ENCODE peak calls at places on chromosomes 13 and 19, in six cellular contexts. One of them, this sample, is unnamed. For H3K4me1, the result is how much of the 10 kb centered on the place peaks cover.

GRCh38 chr19:4589579-4590410 is 30.3 kb upstream of the SEMA6B start:
- DNase-seq in thyroid gland: no peak
- DNase-seq in H9: no peak
- DNase-seq in left lung: no peak
- DNase-seq in breast epithelium: no peak
- DNase-seq in ascending aorta: no peak
- DNase-seq in this sample: no peak

GRCh38 chr13:34310539-34310938 is 492.6 kb downstream of the RFC3 start:
- DNase-seq in breast epithelium: no peak
- DNase-seq in thyroid gland: no peak
- DNase-seq in H9: no peak
- DNase-seq in ascending aorta: no peak
- DNase-seq in left lung: no peak
- DNase-seq in this sample: no peak

GRCh38 chr13:35712907-35713685 is 236.6 kb upstream of the MAB21L1 start:
- DNase-seq in breast epithelium: no peak
- DNase-seq in H9: no peak
- DNase-seq in ascending aorta: no peak
- DNase-seq in left lung: no peak
- DNase-seq in thyroid gland: no peak
- DNase-seq in this sample: no peak

GRCh38 chr19:8334458-8335342 is 8.4 kb downstream of the KANK3 start:
- DNase-seq in thyroid gland: peak
- DNase-seq in left lung: peak
- DNase-seq in H9: peak
- DNase-seq in ascending aorta: no peak
- DNase-seq in breast epithelium: no peak
- DNase-seq in this sample: peak

GRCh38 chr13:20064128-20064527 is 96.7 kb downstream of the GJA3 start:
- DNase-seq in left lung: no peak
- DNase-seq in thyroid gland: no peak
- DNase-seq in ascending aorta: no peak
- DNase-seq in breast epithelium: no peak
- DNase-seq in H9: no peak
- DNase-seq in this sample: no peak

GRCh38 chr19:16366056-16366432 is 41.4 kb downstream of the KLF2 start:
- DNase-seq in H9: no peak
- DNase-seq in breast epithelium: no peak
- DNase-seq in ascending aorta: no peak
- DNase-seq in thyroid gland: no peak
- DNase-seq in left lung: peak
- DNase-seq in this sample: peak

GRCh38 chr13:80399340-80400163 is 58.6 kb upstream of the SPRY2 start:
- DNase-seq in H9: no peak
- DNase-seq in left lung: no peak
- DNase-seq in breast epithelium: no peak
- DNase-seq in thyroid gland: peak
- DNase-seq in ascending aorta: no peak
- DNase-seq in this sample: no peak

GRCh38 chr13:109152311-109152820 is 523.0 kb downstream of the MYO16 start:
- DNase-seq in breast epithelium: no peak
- DNase-seq in H9: no peak
- DNase-seq in left lung: no peak
- DNase-seq in ascending aorta: no peak
- DNase-seq in thyroid gland: no peak
- DNase-seq in this sample: no peak

GRCh38 chr19:3784607-3785463 is 1.3 kb downstream of the MATK start:
- DNase-seq in left lung: peak
- DNase-seq in ascending aorta: no peak
- DNase-seq in H9: peak
- DNase-seq in thyroid gland: no peak
- DNase-seq in breast epithelium: no peak
- DNase-seq in this sample: no peak

GRCh38 chr13:23630349-23631093 is 60.3 kb downstream of the TNFRSF19 start:
- DNase-seq in breast epithelium: no peak
- DNase-seq in thyroid gland: no peak
- DNase-seq in ascending aorta: no peak
- DNase-seq in H9: no peak
- DNase-seq in left lung: no peak
- DNase-seq in this sample: no peak

GRCh38 chr19:21321996-21322395 is 7.2 kb downstream of the ZNF708 start:
- DNase-seq in left lung: no peak
- DNase-seq in ascending aorta: no peak
- DNase-seq in breast epithelium: no peak
- DNase-seq in thyroid gland: no peak
- DNase-seq in H9: no peak
- DNase-seq in this sample: no peak

GRCh38 chr13:114151565-114152284 is 19.3 kb upstream of the RASA3 start:
- DNase-seq in breast epithelium: no peak
- DNase-seq in ascending aorta: no peak
- DNase-seq in H9: no peak
- DNase-seq in left lung: peak
- DNase-seq in thyroid gland: no peak
- DNase-seq in this sample: no peak

GRCh38 chr13:52921194-52921593 is 72.8 kb upstream of the PCDH8 start:
- DNase-seq in left lung: no peak
- DNase-seq in thyroid gland: no peak
- DNase-seq in H9: no peak
- DNase-seq in ascending aorta: no peak
- DNase-seq in breast epithelium: no peak
- DNase-seq in this sample: no peak

GRCh38 chr13:92938481-92939020 is 288.1 kb upstream of the GPC6 start:
- DNase-seq in ascending aorta: no peak
- DNase-seq in thyroid gland: no peak
- DNase-seq in H9: no peak
- DNase-seq in left lung: peak
- DNase-seq in breast epithelium: no peak
- DNase-seq in this sample: no peak

GRCh38 chr19:33311326-33311682 is 9.0 kb upstream of the CEBPA start:
- DNase-seq in thyroid gland: no peak
- DNase-seq in breast epithelium: no peak
- DNase-seq in H9: no peak
- DNase-seq in ascending aorta: no peak
- DNase-seq in left lung: peak
- DNase-seq in this sample: peak

GRCh38 chr13:47798906-47799305 is 202.2 kb downstream of the SUCLA2 start:
- DNase-seq in left lung: no peak
- DNase-seq in breast epithelium: no peak
- DNase-seq in thyroid gland: no peak
- DNase-seq in H9: no peak
- DNase-seq in ascending aorta: no peak
- DNase-seq in this sample: no peak

GRCh38 chr19:24178207-24178606 is 91.2 kb downstream of the ZNF254 start:
- DNase-seq in H9: no peak
- DNase-seq in left lung: no peak
- DNase-seq in ascending aorta: no peak
- DNase-seq in thyroid gland: no peak
- DNase-seq in breast epithelium: no peak
- DNase-seq in this sample: peak
- H3K4me1 ChIP-seq in H9: under half
- H3K4me1 ChIP-seq in left lung: under half
- H3K4me1 ChIP-seq in ascending aorta: under half
- H3K4me1 ChIP-seq in thyroid gland: under half
- H3K4me1 ChIP-seq in breast epithelium: under half
- H3K4me1 ChIP-seq in this sample: under half

DNA sequence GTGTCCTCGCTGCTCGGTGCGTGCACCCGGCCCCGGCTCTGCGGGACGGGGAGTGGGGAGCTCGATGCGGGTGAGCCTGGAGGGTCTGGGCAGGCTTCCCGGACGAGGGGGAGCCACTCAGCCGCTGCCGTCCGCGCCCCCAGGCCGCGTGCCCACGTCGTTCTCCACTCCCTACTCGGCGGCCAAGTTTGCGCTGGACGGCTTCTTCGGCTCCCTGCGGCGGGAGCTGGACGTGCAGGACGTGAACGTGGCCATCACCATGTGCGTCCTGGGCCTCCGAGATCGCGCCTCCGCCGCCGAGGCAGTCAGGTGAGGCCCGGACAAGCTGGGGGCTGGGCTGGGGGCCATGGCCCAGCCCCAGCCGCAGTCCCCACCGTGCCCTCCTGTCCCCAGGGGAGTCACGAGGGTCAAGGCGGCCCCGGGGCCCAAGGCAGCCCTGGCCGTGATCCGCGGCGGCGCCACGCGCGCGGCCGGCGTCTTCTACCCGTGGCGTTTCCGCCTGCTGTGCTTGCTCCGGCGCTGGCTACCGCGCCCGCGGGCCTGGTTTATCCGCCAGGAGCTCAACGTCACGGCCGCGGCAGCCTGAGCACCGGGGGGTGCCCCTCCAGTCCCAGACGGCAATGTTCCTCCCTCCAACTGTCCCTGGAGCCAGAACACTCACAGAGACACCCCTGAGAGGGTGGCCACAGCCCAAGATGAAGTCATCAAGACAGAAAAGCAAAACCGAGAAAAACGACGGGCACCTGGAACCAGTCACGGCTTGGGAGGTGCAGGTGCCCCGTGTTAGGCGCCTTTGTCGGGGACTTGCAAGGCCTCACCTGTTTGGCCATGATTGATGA is 2.5 kb upstream of the RPL36 start:
- DNase-seq in left lung: no peak
- DNase-seq in H9: peak
- DNase-seq in breast epithelium: no peak
- DNase-seq in thyroid gland: no peak
- DNase-seq in ascending aorta: no peak
- DNase-seq in this sample: no peak
- TF ChIP-seq CTCF in left lung: no peak
- TF ChIP-seq CTCF in H9: peak
- TF ChIP-seq CTCF in breast epithelium: no peak
- TF ChIP-seq CTCF in thyroid gland: no peak
- TF ChIP-seq CTCF in ascending aorta: no peak
- TF ChIP-seq CTCF in this sample: no peak

GRCh38 chr13:65034266-65034665 is 2195.9 kb downstream of the PCDH9 start:
- DNase-seq in ascending aorta: no peak
- DNase-seq in breast epithelium: no peak
- DNase-seq in H9: peak
- DNase-seq in thyroid gland: no peak
- DNase-seq in left lung: peak
- DNase-seq in this sample: no peak
- H3K4me1 ChIP-seq in ascending aorta: under half
- H3K4me1 ChIP-seq in breast epithelium: under half
- H3K4me1 ChIP-seq in H9: under half
- H3K4me1 ChIP-seq in thyroid gland: under half
- H3K4me1 ChIP-seq in left lung: under half
- H3K4me1 ChIP-seq in this sample: under half

GRCh38 chr13:100597253-100597652 is 8.7 kb upstream of the GGACT start:
- DNase-seq in ascending aorta: no peak
- DNase-seq in thyroid gland: no peak
- DNase-seq in left lung: no peak
- DNase-seq in breast epithelium: no peak
- DNase-seq in H9: no peak
- DNase-seq in this sample: no peak

GRCh38 chr13:100589178-100589725 is 663 bp upstream of the GGACT start:
- DNase-seq in thyroid gland: no peak
- DNase-seq in left lung: no peak
- DNase-seq in ascending aorta: no peak
- DNase-seq in H9: no peak
- DNase-seq in breast epithelium: no peak
- DNase-seq in this sample: no peak

GRCh38 chr13:100594255-100594654 is 5.7 kb upstream of the GGACT start:
- DNase-seq in breast epithelium: no peak
- DNase-seq in thyroid gland: no peak
- DNase-seq in left lung: no peak
- DNase-seq in ascending aorta: no peak
- DNase-seq in H9: no peak
- DNase-seq in this sample: no peak

GRCh38 chr13:100596516-100596915 is 7.9 kb upstream of the GGACT start:
- DNase-seq in thyroid gland: no peak
- DNase-seq in H9: no peak
- DNase-seq in ascending aorta: no peak
- DNase-seq in left lung: no peak
- DNase-seq in breast epithelium: no peak
- DNase-seq in this sample: no peak

GRCh38 chr13:100594731-100595130 is 6.1 kb upstream of the GGACT start:
- DNase-seq in left lung: no peak
- DNase-seq in H9: peak
- DNase-seq in thyroid gland: no peak
- DNase-seq in ascending aorta: no peak
- DNase-seq in breast epithelium: no peak
- DNase-seq in this sample: peak
- TF ChIP-seq CTCF in left lung: no peak
- TF ChIP-seq CTCF in H9: peak
- TF ChIP-seq CTCF in thyroid gland: no peak
- TF ChIP-seq CTCF in ascending aorta: no peak
- TF ChIP-seq CTCF in breast epithelium: no peak
- TF ChIP-seq CTCF in this sample: peak

DNA sequence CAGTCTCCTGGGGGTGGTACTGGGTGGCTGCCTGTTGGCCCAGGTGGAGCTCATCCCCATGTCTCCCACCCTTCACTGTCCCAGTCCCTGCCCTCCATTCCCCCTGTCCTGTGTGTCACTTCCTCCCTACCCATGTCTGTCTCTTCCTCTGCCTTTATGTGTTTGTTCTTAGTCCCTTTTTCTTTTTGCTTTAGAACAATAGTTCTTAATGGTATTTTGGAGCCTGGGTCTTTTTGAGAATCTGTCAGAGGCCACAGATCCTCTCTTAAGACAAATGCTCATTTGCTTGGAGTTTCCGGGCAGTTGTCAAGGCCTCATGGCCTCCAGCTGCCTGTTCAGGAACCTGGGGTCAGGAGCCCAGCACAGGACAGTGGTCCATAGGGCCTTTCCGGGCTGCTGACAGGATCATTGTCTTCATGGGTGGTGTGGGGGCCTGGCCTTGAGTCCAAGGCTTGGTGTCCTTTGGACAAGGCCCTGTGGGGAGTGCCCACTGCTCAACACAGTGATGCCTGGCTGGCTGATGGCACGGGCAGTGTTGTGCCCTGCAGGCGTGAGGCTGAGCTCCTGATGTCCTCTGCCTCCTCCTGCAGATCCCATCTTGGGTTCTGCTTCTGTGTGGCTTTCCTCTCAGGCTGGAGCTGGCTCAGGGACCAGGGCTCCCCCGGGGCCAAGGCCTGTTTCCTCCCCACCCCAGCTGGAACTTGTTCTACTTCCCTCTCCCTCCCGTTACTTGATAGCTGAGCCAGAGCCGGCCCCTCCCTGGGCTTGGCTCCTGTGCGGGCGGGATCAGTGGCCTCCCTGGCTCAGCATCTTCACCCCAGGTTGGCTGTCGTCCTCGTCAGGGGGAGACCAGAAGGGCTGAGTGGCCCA is 3.5 kb downstream of the EGLN2 start:
- DNase-seq in left lung: peak
- DNase-seq in ascending aorta: no peak
- DNase-seq in thyroid gland: no peak
- DNase-seq in H9: no peak
- DNase-seq in breast epithelium: no peak
- DNase-seq in this sample: no peak
- H3K4me1 ChIP-seq in left lung: half or more
- H3K4me1 ChIP-seq in ascending aorta: under half
- H3K4me1 ChIP-seq in thyroid gland: half or more
- H3K4me1 ChIP-seq in H9: under half
- H3K4me1 ChIP-seq in breast epithelium: half or more
- H3K4me1 ChIP-seq in this sample: half or more

GRCh38 chr19:1650627-1651009 is 1.8 kb downstream of the TCF3 start:
- DNase-seq in ascending aorta: no peak
- DNase-seq in left lung: peak
- DNase-seq in H9: no peak
- DNase-seq in breast epithelium: no peak
- DNase-seq in thyroid gland: no peak
- DNase-seq in this sample: no peak
- TF ChIP-seq CTCF in ascending aorta: no peak
- TF ChIP-seq CTCF in left lung: no peak
- TF ChIP-seq CTCF in H9: peak
- TF ChIP-seq CTCF in breast epithelium: no peak
- TF ChIP-seq CTCF in thyroid gland: no peak
- TF ChIP-seq CTCF in this sample: no peak